ENCODE peak calls at places on chromosomes 11 and 22, in nine cellular contexts. L, R, E, A, C, X, Y, B and V are unnamed samples.

GRCh38 chr22:46951326-46951725 is 188.9 kb downstream of the TBC1D22A start:
- DNase-seq in L (no peak), R (no peak), E (no peak), A (no peak), C (no peak), X (no peak), Y (no peak), B (no peak), V (no peak)

GRCh38 chr11:58286249-58286648 is 18.2 kb upstream of the OR10W1 start:
- DNase-seq in L (no peak), R (no peak), E (peak), A (peak), C (peak), X (peak), Y (no peak), B (no peak), V (peak)

GRCh38 chr11:65522640-65523322 is 2.1 kb upstream of the SCYL1 start:
- DNase-seq in L (no peak), R (no peak), E (no peak), A (no peak), C (no peak), X (no peak), Y (no peak), B (no peak), V (no peak)

GRCh38 chr11:1226981-1227550 is 4.2 kb downstream of the MUC5B start:
- DNase-seq in L (no peak), R (no peak), E (peak), A (peak), C (no peak), X (peak), Y (peak), B (no peak), V (no peak)

GRCh38 chr11:69398529-69399492 is 82.7 kb upstream of the LINC01488 start:
- DNase-seq in L (no peak), R (no peak), E (peak), A (no peak), C (no peak), X (no peak), Y (no peak), B (no peak), V (no peak)

GRCh38 chr22:30266445-30267381 is at the start of gene OSM:
- DNase-seq in L (no peak), R (no peak), E (no peak), A (no peak), C (no peak), X (peak), Y (peak), B (no peak), V (peak)

GRCh38 chr11:74282421-74282820 is 29.0 kb downstream of the P4HA3 start:
- DNase-seq in L (no peak), R (no peak), E (no peak), A (no peak), C (no peak), X (no peak), Y (no peak), B (no peak), V (no peak)

GRCh38 chr22:27405672-27406388 is 395.7 kb downstream of the MN1 start:
- DNase-seq in L (peak), R (no peak), E (peak), A (peak), C (peak), X (peak), Y (peak), B (no peak), V (peak)

GRCh38 chr22:26295583-26296126 is 126.4 kb downstream of the SEZ6L start:
- DNase-seq in L (no peak), R (no peak), E (no peak), A (no peak), C (no peak), X (no peak), Y (no peak), B (no peak), V (peak)

GRCh38 chr11:69868003-69868865 is 49.0 kb upstream of the FGF3 start:
- DNase-seq in L (no peak), R (no peak), E (no peak), A (no peak), C (no peak), X (no peak), Y (no peak), B (no peak), V (no peak)

GRCh38 chr11:44812971-44813370 is 86.2 kb downstream of the TSPAN18 start:
- DNase-seq in L (no peak), R (no peak), E (no peak), A (no peak), C (no peak), X (no peak), Y (no peak), B (no peak), V (no peak)

GRCh38 chr22:25698986-25699385 is 43.0 kb upstream of the MYO18B start:
- DNase-seq in L (no peak), R (no peak), E (no peak), A (no peak), C (no peak), X (no peak), Y (no peak), B (no peak), V (no peak)

GRCh38 chr11:114496915-114497314 is 57.6 kb downstream of the REXO2 start:
- DNase-seq in L (no peak), R (no peak), E (no peak), A (no peak), C (no peak), X (no peak), Y (no peak), B (no peak), V (peak)

GRCh38 chr11:16788141-16789060 is 50.0 kb downstream of the C11orf58 start:
- DNase-seq in L (peak), R (peak), E (peak), A (peak), C (peak), X (peak), Y (peak), B (no peak), V (peak)

GRCh38 chr11:68792400-68792955 is 41.2 kb upstream of the TESMIN start:
- DNase-seq in L (no peak), R (no peak), E (peak), A (no peak), C (no peak), X (no peak), Y (no peak), B (no peak), V (no peak)

GRCh38 chr22:47299879-47300697 is 537.6 kb downstream of the TBC1D22A start:
- DNase-seq in L (no peak), R (no peak), E (no peak), A (no peak), C (no peak), X (no peak), Y (no peak), B (peak), V (no peak)

GRCh38 chr11:75969626-75970308 is 154.8 kb downstream of the UVRAG start:
- DNase-seq in L (no peak), R (no peak), E (peak), A (peak), C (no peak), X (no peak), Y (no peak), B (no peak), V (no peak)

GRCh38 chr11:123083623-123084029 is 21.7 kb upstream of the HSPA8 start:
- DNase-seq in L (peak), R (peak), E (peak), A (peak), C (peak), X (peak), Y (peak), B (peak), V (peak)

GRCh38 chr11:36131719-36132349 is 157.4 kb downstream of the COMMD9 start:
- DNase-seq in L (peak), R (peak), E (peak), A (peak), C (no peak), X (peak), Y (no peak), B (no peak), V (peak)

GRCh38 chr11:33984682-33985389 is 66.7 kb upstream of the CAPRIN1 start:
- DNase-seq in L (no peak), R (no peak), E (no peak), A (no peak), C (no peak), X (no peak), Y (no peak), B (no peak), V (peak)

GRCh38 chr22:33909906-33910305 is 10.4 kb downstream of the LARGE1 start:
- DNase-seq in L (no peak), R (no peak), E (no peak), A (no peak), C (no peak), X (no peak), Y (no peak), B (no peak), V (no peak)

GRCh38 chr11:84383571-84383970 is 1097.4 kb upstream of the CCDC90B start:
- DNase-seq in L (no peak), R (no peak), E (no peak), A (no peak), C (no peak), X (no peak), Y (no peak), B (no peak), V (no peak)

GRCh38 chr11:119489087-119489486 is 66.1 kb upstream of the THY1 start:
- DNase-seq in L (no peak), R (no peak), E (no peak), A (no peak), C (no peak), X (no peak), Y (no peak), B (no peak), V (no peak)

GRCh38 chr22:32199961-32200360 is 4.9 kb downstream of the RFPL2 start:
- DNase-seq in L (no peak), R (no peak), E (no peak), A (no peak), C (no peak), X (no peak), Y (no peak), B (peak), V (no peak)

GRCh38 chr11:8671242-8671641 is 11.2 kb downstream of the TRIM66 start:
- DNase-seq in L (no peak), R (peak), E (peak), A (peak), C (no peak), X (peak), Y (no peak), B (no peak), V (no peak)

GRCh38 chr11:11977206-11977938 is 31.1 kb downstream of the DKK3 start:
- DNase-seq in L (peak), R (peak), E (peak), A (peak), C (peak), X (peak), Y (peak), B (no peak), V (no peak)

GRCh38 chr11:12376259-12376971 is 956 bp upstream of the PARVA start:
- DNase-seq in L (peak), R (peak), E (peak), A (no peak), C (no peak), X (peak), Y (no peak), B (peak), V (no peak)

GRCh38 chr11:34512810-34513673 is 552 bp downstream of the ELF5 start:
- DNase-seq in L (no peak), R (no peak), E (peak), A (peak), C (peak), X (peak), Y (no peak), B (no peak), V (peak)

GRCh38 chr11:93904711-93905110 is 54.3 kb upstream of the VSTM5 start:
- DNase-seq in L (no peak), R (no peak), E (no peak), A (no peak), C (no peak), X (no peak), Y (no peak), B (no peak), V (no peak)

GRCh38 chr11:15815246-15816209 is 540.8 kb downstream of the SOX6 start:
- DNase-seq in L (no peak), R (no peak), E (no peak), A (no peak), C (no peak), X (peak), Y (no peak), B (peak), V (no peak)

GRCh38 chr22:31952094-31952401 is 7.7 kb downstream of the YWHAH start:
- DNase-seq in L (no peak), R (no peak), E (no peak), A (no peak), C (no peak), X (no peak), Y (no peak), B (no peak), V (peak)

GRCh38 chr22:42519544-42520237 is at the start of gene RRP7A:
- DNase-seq in L (peak), R (no peak), E (peak), A (peak), C (no peak), X (peak), Y (peak), B (peak), V (peak)
- TF ChIP-seq POLR2A in L (peak), R (no peak), E (peak), A (peak), C (no peak), X (peak), Y (no peak), B (peak), V (peak)

DNA sequence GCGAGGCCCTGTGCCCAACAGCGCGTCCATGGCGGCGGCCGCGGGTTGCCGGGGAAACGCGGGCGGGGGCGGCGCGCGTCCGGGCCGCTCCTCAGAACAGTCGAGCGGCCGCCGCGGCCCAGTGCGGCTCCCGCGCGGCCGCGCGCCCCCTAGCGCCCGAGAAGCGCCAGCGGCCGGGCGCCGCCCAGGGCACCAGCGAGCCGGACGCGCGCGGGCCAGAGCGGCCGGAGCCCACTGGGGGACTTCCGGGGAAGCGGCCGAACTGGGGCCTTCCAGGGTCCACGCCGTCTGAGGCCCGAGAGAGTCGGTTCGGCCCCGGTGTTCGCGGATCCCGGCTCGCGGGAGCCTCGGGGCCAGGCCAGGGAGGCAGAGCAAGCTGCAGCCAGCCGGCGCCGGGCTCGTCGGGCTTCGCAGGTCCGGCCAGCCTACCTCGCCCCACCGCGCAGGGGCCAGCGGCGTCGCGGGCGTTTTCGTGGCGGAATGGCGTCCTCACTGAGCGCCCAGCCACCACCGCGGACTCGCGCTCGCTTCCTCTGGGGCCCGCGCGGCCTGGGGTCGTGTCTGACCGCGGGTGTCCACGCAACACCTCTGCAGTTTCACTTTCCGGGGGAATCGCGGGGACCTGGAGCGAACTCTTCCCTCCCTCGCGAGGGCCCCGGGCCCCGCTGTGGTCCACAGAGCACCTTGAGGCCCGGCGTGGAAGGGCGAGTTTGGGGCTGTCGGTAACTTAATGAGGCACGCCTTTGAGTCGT is at the start of gene DENND6B:
- DNase-seq in L (peak), R (no peak), E (peak), A (peak), C (no peak), X (peak), Y (peak), B (no peak), V (peak)
- TF ChIP-seq POLR2A in L (peak), R (no peak), E (peak), A (peak), C (peak), X (peak), Y (no peak), B (peak), V (peak)

DNA sequence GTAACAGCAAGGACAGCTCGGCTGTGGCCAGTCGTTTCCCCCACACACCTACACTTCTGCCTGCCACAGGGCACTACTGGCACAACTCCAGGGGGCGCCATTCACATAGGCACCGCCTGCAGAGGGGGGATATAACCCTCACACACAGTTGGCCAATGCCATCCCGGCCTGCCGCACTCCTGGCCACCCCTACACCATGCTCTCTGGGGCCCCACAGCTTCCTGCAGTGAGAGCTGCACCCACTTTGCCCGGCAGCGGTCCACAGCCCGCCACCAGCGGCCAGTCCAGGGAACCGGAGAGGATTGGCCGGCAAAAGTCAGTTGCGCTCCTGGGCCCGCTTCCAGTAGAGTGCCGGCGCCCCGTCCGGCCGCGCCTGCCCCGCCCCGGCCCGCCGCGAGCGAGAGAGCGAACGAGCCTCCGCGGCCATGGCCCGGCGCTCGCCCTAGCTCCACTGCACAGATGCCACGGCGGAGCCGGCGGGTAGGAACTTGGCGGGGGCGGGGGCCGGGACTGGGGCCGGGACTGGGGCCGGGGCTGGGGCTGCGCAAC is 25.6 kb upstream of the SUSD2 start:
- DNase-seq in L (peak), R (peak), E (peak), A (peak), C (no peak), X (peak), Y (peak), B (peak), V (peak)
- TF ChIP-seq POLR2A in L (no peak), R (no peak), E (no peak), A (no peak), C (no peak), X (peak), Y (no peak), B (no peak), V (no peak)

DNA sequence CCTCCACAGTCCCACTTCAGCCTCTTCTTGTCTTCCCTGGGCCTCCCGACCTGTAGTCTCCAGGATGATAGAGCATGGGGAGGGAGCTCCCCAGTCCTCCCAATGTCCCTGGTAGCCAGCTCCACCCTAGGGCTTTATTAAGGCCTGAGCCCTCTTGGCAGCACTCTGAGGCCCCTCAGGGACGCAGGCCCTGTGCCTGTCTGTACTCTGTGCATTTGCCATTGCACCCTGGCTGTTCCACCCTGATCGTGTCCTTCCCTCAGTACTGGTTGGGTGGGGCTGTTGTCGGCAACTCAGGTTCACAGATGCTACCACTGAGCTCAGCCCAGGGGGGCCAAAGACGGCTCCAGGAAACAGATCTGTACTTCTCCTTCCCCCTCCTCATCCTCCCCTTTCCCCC is 7.2 kb downstream of the SSTR3 start:
- DNase-seq in L (no peak), R (no peak), E (no peak), A (no peak), C (no peak), X (no peak), Y (no peak), B (no peak), V (no peak)
- TF ChIP-seq POLR2A in L (no peak), R (no peak), E (no peak), A (no peak), C (no peak), X (no peak), Y (no peak), B (no peak), V (no peak)

GRCh38 chr11:61367406-61367805 is 5.2 kb downstream of the TMEM138 start:
- DNase-seq in L (no peak), R (no peak), E (no peak), A (no peak), C (no peak), X (no peak), Y (no peak), B (no peak), V (peak)

GRCh38 chr11:61370349-61371005 is 8.3 kb downstream of the TMEM138 start:
- DNase-seq in L (no peak), R (no peak), E (peak), A (no peak), C (no peak), X (no peak), Y (no peak), B (no peak), V (no peak)

GRCh38 chr11:61364012-61364396 is 1.8 kb downstream of the TMEM138 start:
- DNase-seq in L (no peak), R (no peak), E (no peak), A (no peak), C (no peak), X (no peak), Y (no peak), B (no peak), V (no peak)

GRCh38 chr11:61372659-61373058 is 10.5 kb downstream of the TMEM138 start:
- DNase-seq in L (no peak), R (no peak), E (no peak), A (no peak), C (no peak), X (no peak), Y (no peak), B (no peak), V (no peak)

GRCh38 chr11:61369372-61370348 is 7.5 kb downstream of the TMEM138 start:
- DNase-seq in L (peak), R (peak), E (peak), A (no peak), C (no peak), X (no peak), Y (peak), B (no peak), V (no peak)
- TF ChIP-seq POLR2A in L (no peak), R (no peak), E (no peak), A (no peak), C (no peak), X (no peak), Y (no peak), B (no peak), V (peak)

GRCh38 chr22:50505776-50506610 is 1.5 kb downstream of the LMF2 start:
- DNase-seq in L (peak), R (no peak), E (no peak), A (no peak), C (no peak), X (no peak), Y (no peak), B (no peak), V (no peak)

GRCh38 chr22:50506611-50507420 is 686 bp downstream of the LMF2 start:
- DNase-seq in L (peak), R (no peak), E (no peak), A (no peak), C (no peak), X (no peak), Y (no peak), B (no peak), V (no peak)

GRCh38 chr22:50508897-50509296 is 873 bp downstream of the NCAPH2 start:
- DNase-seq in L (no peak), R (no peak), E (no peak), A (no peak), C (no peak), X (no peak), Y (no peak), B (no peak), V (peak)

GRCh38 chr22:50507991-50508884 is at the start of gene NCAPH2:
- DNase-seq in L (peak), R (peak), E (peak), A (peak), C (peak), X (peak), Y (peak), B (no peak), V (peak)

GRCh38 chr22:50507421-50507990 is at the start of gene LMF2:
- DNase-seq in L (peak), R (peak), E (no peak), A (no peak), C (no peak), X (peak), Y (peak), B (peak), V (peak)
- TF ChIP-seq POLR2A in L (peak), R (no peak), E (peak), A (peak), C (no peak), X (peak), Y (no peak), B (no peak), V (no peak)